ENCODE peak calls at places on chromosomes 13 and 19, in four cellular contexts. V is tibial nerve, I is H9, M is psoas muscle. Z is an unnamed sample.
A peak's percentile ranks its signal among the peaks of the same experiment; 100 is the strongest.

GRCh38 chr13:50645092-50645491 is 198.4 kb downstream of the DLEU7 start:
- DNase-seq in V (no peak), I (no peak), M (no peak), Z (no peak)

GRCh38 chr19:38554676-38555141 is 63.0 kb downstream of the MAP4K1 start:
- DNase-seq in V (no peak), I (no peak), M (no peak), Z (no peak)

GRCh38 chr13:91017669-91018053 is 329.8 kb upstream of the MIR17HG start:
- DNase-seq in V (no peak), I (peak; percentile 44), M (no peak), Z (no peak)

GRCh38 chr13:92297971-92298942 is 899.8 kb downstream of the GPC5 start:
- DNase-seq in V (no peak), I (peak; percentile 43), M (no peak), Z (no peak)

GRCh38 chr13:113742000-113742441 is 17.0 kb upstream of the TMEM255B start:
- DNase-seq in V (peak; percentile 48), I (peak; percentile 63), M (peak; percentile 47), Z (no peak)

GRCh38 chr19:32647361-32647760 is 27.6 kb downstream of the ANKRD27 start:
- DNase-seq in V (no peak), I (no peak), M (no peak), Z (no peak)

GRCh38 chr19:8571006-8571411 is 6.2 kb downstream of the MYO1F start:
- DNase-seq in V (no peak), I (no peak), M (no peak), Z (no peak)

GRCh38 chr19:55253264-55253663 is 5.6 kb downstream of the PPP6R1 start:
- DNase-seq in V (no peak), I (no peak), M (no peak), Z (no peak)

GRCh38 chr19:28534740-28535351 is 678.1 kb downstream of the UQCRFS1 start:
- DNase-seq in V (no peak), I (no peak), M (no peak), Z (no peak)

GRCh38 chr19:7658219-7658686 is 10.6 kb upstream of the RETN start:
- DNase-seq in V (no peak), I (no peak), M (no peak), Z (no peak)

GRCh38 chr13:43878897-43879322 is 630 bp downstream of the CCDC122 start:
- DNase-seq in V (peak; percentile 62), I (peak; percentile 52), M (peak; percentile 81), Z (no peak)

GRCh38 chr19:8926341-8926740 is 83.9 kb downstream of the MUC16 start:
- DNase-seq in V (no peak), I (no peak), M (no peak), Z (no peak)

GRCh38 chr19:11355160-11356073 is at the start of gene PLPPR2:
- DNase-seq in V (peak; percentile 97), I (peak; percentile 92), M (peak; percentile 96), Z (no peak)

GRCh38 chr13:113665582-113666323 is 1.3 kb upstream of the GRK1 start:
- DNase-seq in V (no peak), I (no peak), M (no peak), Z (no peak)

GRCh38 chr13:107765724-107766436 is 449.5 kb downstream of the LIG4 start:
- DNase-seq in V (no peak), I (no peak), M (no peak), Z (no peak)

GRCh38 chr13:27117947-27118346 is 53.7 kb downstream of the USP12 start:
- DNase-seq in V (no peak), I (no peak), M (no peak), Z (no peak)

GRCh38 chr19:45162464-45163143 is 1.8 kb upstream of the NKPD1 start:
- DNase-seq in V (no peak), I (no peak), M (no peak), Z (no peak)

GRCh38 chr19:14363203-14364097 is 17.8 kb upstream of the ADGRE5 start:
- DNase-seq in V (no peak), I (peak; percentile 92), M (peak; percentile 78), Z (no peak)

GRCh38 chr13:49265822-49266221 is 18.1 kb downstream of the CDADC1 start:
- DNase-seq in V (no peak), I (no peak), M (no peak), Z (no peak)

GRCh38 chr13:77946522-77946921 is 27.9 kb upstream of the EDNRB start:
- DNase-seq in V (no peak), I (no peak), M (no peak), Z (no peak)

GRCh38 chr13:43682698-43683097 is 104.1 kb downstream of the ENOX1 start:
- DNase-seq in V (no peak), I (no peak), M (no peak), Z (no peak)

GRCh38 chr19:39704181-39705044 is at the start of gene LGALS14:
- DNase-seq in V (no peak), I (no peak), M (no peak), Z (no peak)

GRCh38 chr19:14167013-14167593 is 30.7 kb upstream of the ASF1B start:
- DNase-seq in V (no peak), I (no peak), M (no peak), Z (no peak)

GRCh38 chr19:17468302-17469091 is 1.8 kb upstream of the SLC27A1 start:
- DNase-seq in V (no peak), I (no peak), M (peak; percentile 72), Z (no peak)

GRCh38 chr19:18741566-18742121 is 49.5 kb downstream of the COMP start:
- DNase-seq in V (no peak), I (peak; percentile 26), M (no peak), Z (no peak)

GRCh38 chr19:3977242-3978143 is 6.6 kb upstream of the DAPK3 start:
- DNase-seq in V (no peak), I (peak; percentile 59), M (peak; percentile 25), Z (no peak)

GRCh38 chr19:38993271-38993670 is 17.7 kb upstream of the FBXO17 start:
- DNase-seq in V (no peak), I (no peak), M (no peak), Z (no peak)

GRCh38 chr13:51818771-51819511 is 15.0 kb upstream of the DHRS12 start:
- DNase-seq in V (no peak), I (no peak), M (peak; percentile 30), Z (no peak)

GRCh38 chr19:273393-273792 is 17.8 kb downstream of the PLPP2 start:
- DNase-seq in V (no peak), I (no peak), M (no peak), Z (no peak)

GRCh38 chr19:44943801-44944249 is 1.8 kb downstream of the APOC4 start:
- DNase-seq in V (peak; percentile 41), I (no peak), M (peak; percentile 31), Z (no peak)

GRCh38 chr13:36154567-36155231 is 23.5 kb upstream of the DCLK1 start:
- DNase-seq in V (no peak), I (peak; percentile 60), M (peak; percentile 23), Z (no peak)

GRCh38 chr13:51614350-51614786 is 30.1 kb downstream of the WDFY2 start:
- DNase-seq in V (no peak), I (no peak), M (peak; percentile 32), Z (no peak)

GRCh38 chr13:30991922-30992321 is 59.5 kb downstream of the TEX26 start:
- DNase-seq in V (no peak), I (no peak), M (no peak), Z (no peak)

GRCh38 chr13:75135325-75135825 is 346.6 kb downstream of the TBC1D4 start:
- DNase-seq in V (no peak), I (no peak), M (no peak), Z (no peak)
- H3K27ac ChIP-seq in V (no peak overlapping the region), I (no peak overlapping the region), M (no peak overlapping the region), Z (no peak overlapping the region)

GRCh38 chr13:33785384-33785783 is 32.6 kb upstream of the RFC3 start:
- DNase-seq in V (no peak), I (no peak), M (no peak), Z (no peak)

GRCh38 chr13:33789067-33789606 is 28.8 kb upstream of the RFC3 start:
- DNase-seq in V (no peak), I (no peak), M (no peak), Z (no peak)

GRCh38 chr13:33784738-33785137 is 33.2 kb upstream of the RFC3 start:
- DNase-seq in V (no peak), I (no peak), M (no peak), Z (no peak)

GRCh38 chr13:33789757-33790156 is 28.2 kb upstream of the RFC3 start:
- DNase-seq in V (no peak), I (no peak), M (no peak), Z (no peak)

GRCh38 chr13:33787051-33787591 is 30.8 kb upstream of the RFC3 start:
- DNase-seq in V (no peak), I (no peak), M (no peak), Z (no peak)
- H3K27ac ChIP-seq in V (no peak overlapping the region), I (no peak overlapping the region), M (no peak overlapping the region), Z (no peak overlapping the region)

GRCh38 chr19:35612224-35612558 is 344 bp upstream of the HAUS5 start:
- DNase-seq in V (no peak), I (no peak), M (no peak), Z (no peak)
- H3K27ac ChIP-seq in V (peak overlapping the region; percentile 68), I (no peak overlapping the region), M (peak overlapping the region; percentile 57), Z (no peak overlapping the region)

GRCh38 chr19:54162241-54162805 is 2.8 kb upstream of the LENG1 start:
- DNase-seq in V (peak; percentile 79), I (peak; percentile 91), M (peak; percentile 86), Z (no peak)

GRCh38 chr19:54159352-54160181 is at the start of gene LENG1:
- DNase-seq in V (peak; percentile 100), I (peak; percentile 100), M (peak; percentile 99), Z (peak; percentile 99)

GRCh38 chr19:54160182-54160811 is 776 bp upstream of the LENG1 start:
- DNase-seq in V (no peak), I (no peak), M (no peak), Z (no peak)

GRCh38 chr19:54162884-54163283 is 3.4 kb upstream of the LENG1 start:
- DNase-seq in V (no peak), I (no peak), M (no peak), Z (no peak)

GRCh38 chr19:54160948-54161347 is 1.4 kb upstream of the LENG1 start:
- DNase-seq in V (no peak), I (no peak), M (no peak), Z (no peak)
- H3K27ac ChIP-seq in V (peak overlapping the region; percentile 79), I (no peak overlapping the region), M (no peak overlapping the region), Z (no peak overlapping the region)

GRCh38 chr13:21033224-21033855 is 28.0 kb downstream of the LATS2 start:
- DNase-seq in V (peak; percentile 57), I (no peak), M (no peak), Z (no peak)
- H3K27ac ChIP-seq in V (peak overlapping the region; percentile 64), I (no peak overlapping the region), M (peak overlapping the region; percentile 84), Z (no peak overlapping the region)

DNA sequence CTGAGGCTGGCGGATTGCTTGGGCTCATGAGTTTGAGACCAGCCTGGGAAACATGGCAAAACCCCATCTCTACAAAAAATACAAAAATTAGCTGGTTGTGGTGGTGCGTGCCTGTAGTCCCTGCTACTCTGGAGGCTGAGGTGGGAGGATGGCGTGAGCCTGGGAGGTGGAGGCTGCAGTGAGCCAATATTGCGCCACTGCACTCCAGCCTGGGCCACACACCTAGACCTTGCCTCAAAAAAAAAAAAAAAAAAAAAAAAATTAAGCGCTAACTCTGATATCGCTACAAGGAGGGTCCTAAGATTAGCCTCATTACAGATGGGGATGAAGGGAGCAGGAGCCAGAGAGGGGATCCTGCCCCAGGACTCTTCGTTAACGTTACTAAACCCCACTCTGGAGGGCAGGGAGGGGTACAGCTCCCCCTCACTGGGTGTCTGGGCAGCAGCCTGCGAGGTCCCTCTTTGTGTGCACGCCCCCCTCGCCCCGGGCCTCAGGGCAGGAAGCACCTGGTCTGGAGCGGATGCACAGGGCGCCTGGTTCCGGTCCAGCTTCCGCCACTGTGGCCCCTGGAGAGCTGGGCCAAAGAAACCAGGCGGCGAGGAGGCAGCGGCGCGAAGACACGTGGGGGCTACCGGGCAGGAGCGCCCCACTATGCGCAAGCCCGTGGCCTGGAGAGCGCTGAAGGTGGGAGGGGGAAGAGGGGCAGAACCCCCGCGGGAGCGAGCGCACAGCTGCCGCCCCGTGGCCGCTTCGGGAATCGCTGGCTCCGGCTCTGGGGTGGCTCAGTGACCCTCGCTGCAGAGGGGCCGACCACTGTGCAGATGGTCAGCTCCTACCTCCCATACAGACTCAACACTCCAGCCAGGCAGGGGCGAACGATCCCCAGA is 1.5 kb upstream of the LYL1 start:
- DNase-seq in V (no peak), I (peak; percentile 69), M (peak; percentile 73), Z (no peak)
- H3K27ac ChIP-seq in V (peak overlapping the region; percentile 81), I (no peak overlapping the region), M (peak overlapping the region; percentile 50), Z (no peak overlapping the region)

Z was measured in SK-N-MC.